ENCODE peak calls at places on chromosomes 12 and 14, in four cellular contexts. F is H7, U is GM06990, B is pancreas. O is an unnamed sample.
A peak's percentile ranks its signal among the peaks of the same experiment; 100 is the strongest.

GRCh38 chr12:11769723-11770514 is 120.4 kb downstream of the ETV6 start:
- DNase-seq in U (no peak), B (no peak), F (no peak), O (no peak)

GRCh38 chr12:70971395-70971794 is 50.9 kb upstream of the PTPRR start:
- DNase-seq in F (no peak), B (no peak), U (no peak), O (no peak)

GRCh38 chr12:65720136-65720535 is 104.1 kb upstream of the HMGA2 start:
- DNase-seq in F (no peak), U (no peak), B (no peak), O (no peak)

GRCh38 chr12:1878214-1878613 is 40.2 kb downstream of the CACNA2D4 start:
- DNase-seq in U (no peak), B (no peak), F (no peak), O (no peak)

GRCh38 chr12:122421263-122421814 is 1.1 kb downstream of the CLIP1 start:
- DNase-seq in F (no peak), B (peak; percentile 59), U (no peak), O (no peak)

GRCh38 chr14:53365516-53366130 is 212.5 kb upstream of the DDHD1 start:
- DNase-seq in U (no peak), F (no peak), B (no peak), O (no peak)

GRCh38 chr14:100222219-100223093 is 16.5 kb upstream of the YY1 start:
- DNase-seq in F (no peak), U (no peak), B (no peak), O (no peak)

GRCh38 chr12:72296389-72296788 is 24.2 kb downstream of the TRHDE start:
- DNase-seq in F (no peak), U (no peak), B (no peak), O (no peak)

GRCh38 chr14:23217032-23217431 is 20.7 kb upstream of the RNF212B start:
- DNase-seq in B (no peak), U (no peak), F (no peak), O (no peak)

GRCh38 chr12:4899361-4899760 is 10.3 kb upstream of the KCNA1 start:
- DNase-seq in U (no peak), F (peak; percentile 30), B (no peak), O (no peak)

GRCh38 chr14:21503376-21503775 is 7.8 kb downstream of the METTL3 start:
- DNase-seq in B (no peak), F (no peak), U (no peak), O (no peak)

GRCh38 chr14:73850940-73851339 is 691 bp upstream of the PTGR2 start:
- DNase-seq in F (no peak), U (no peak), B (no peak), O (no peak)

GRCh38 chr14:50928002-50928635 is 16.2 kb downstream of the PYGL start:
- DNase-seq in F (no peak), B (no peak), U (no peak), O (no peak)

GRCh38 chr14:53183071-53183470 is 29.9 kb upstream of the DDHD1 start:
- DNase-seq in B (no peak), U (no peak), F (no peak), O (no peak)

GRCh38 chr14:35404496-35405303 is at the start of gene NFKBIA:
- DNase-seq in B (peak; percentile 91), F (peak; percentile 89), U (peak; percentile 96), O (peak; percentile 92)

GRCh38 chr14:103530390-103530789 is 1.4 kb downstream of the TRMT61A start:
- DNase-seq in B (no peak), F (peak; percentile 93), U (no peak), O (no peak)

GRCh38 chr14:100537701-100538565 is 49.3 kb downstream of the BEGAIN start:
- DNase-seq in U (no peak), B (peak; percentile 17), F (peak; percentile 77), O (no peak)

GRCh38 chr14:50954811-50955372 is 10.6 kb upstream of the PYGL start:
- DNase-seq in B (no peak), U (no peak), F (peak; percentile 61), O (no peak)

GRCh38 chr12:89029961-89030360 is 322.3 kb downstream of the DUSP6 start:
- DNase-seq in B (no peak), F (no peak), U (no peak), O (no peak)

GRCh38 chr12:97267803-97268202 is 194.8 kb upstream of the RMST start:
- DNase-seq in B (no peak), U (no peak), F (peak; percentile 14), O (no peak)

GRCh38 chr12:121753844-121754264 is 39.6 kb downstream of the RHOF start:
- DNase-seq in U (no peak), B (no peak), F (no peak), O (no peak)

GRCh38 chr14:75542585-75543091 is 20.4 kb downstream of the BATF start:
- DNase-seq in U (peak; percentile 69), F (peak; percentile 63), B (peak; percentile 68), O (peak; percentile 65)

GRCh38 chr14:101781240-101782061 is 19.9 kb downstream of the PPP2R5C start:
- DNase-seq in B (no peak), F (peak; percentile 73), U (no peak), O (no peak)

GRCh38 chr12:81558031-81558430 is 201.1 kb downstream of the PPFIA2 start:
- DNase-seq in B (no peak), U (no peak), F (no peak), O (no peak)

GRCh38 chr12:67827820-67828383 is 161.3 kb upstream of the IFNG-AS1 start:
- DNase-seq in B (no peak), F (no peak), U (peak; percentile 42), O (peak; percentile 3)

GRCh38 chr14:88470542-88471440 is 84.0 kb downstream of the PTPN21 start:
- DNase-seq in F (no peak), U (no peak), B (no peak), O (no peak)

GRCh38 chr12:19577131-19577530 is 137.8 kb downstream of the AEBP2 start:
- DNase-seq in U (no peak), F (no peak), B (no peak), O (no peak)

GRCh38 chr12:83179999-83180398 is 493.3 kb downstream of the TMTC2 start:
- DNase-seq in F (no peak), B (no peak), U (no peak), O (no peak)

GRCh38 chr12:1574863-1575254 is 19.5 kb downstream of the FBXL14 start:
- DNase-seq in U (no peak), F (no peak), B (no peak), O (no peak)

GRCh38 chr12:5561843-5562242 is 129.9 kb downstream of the NTF3 start:
- DNase-seq in B (no peak), U (no peak), F (no peak), O (no peak)

GRCh38 chr12:9888665-9889273 is 7.5 kb downstream of the KLRF2 start:
- DNase-seq in B (no peak), F (no peak), U (no peak), O (no peak)

DNA sequence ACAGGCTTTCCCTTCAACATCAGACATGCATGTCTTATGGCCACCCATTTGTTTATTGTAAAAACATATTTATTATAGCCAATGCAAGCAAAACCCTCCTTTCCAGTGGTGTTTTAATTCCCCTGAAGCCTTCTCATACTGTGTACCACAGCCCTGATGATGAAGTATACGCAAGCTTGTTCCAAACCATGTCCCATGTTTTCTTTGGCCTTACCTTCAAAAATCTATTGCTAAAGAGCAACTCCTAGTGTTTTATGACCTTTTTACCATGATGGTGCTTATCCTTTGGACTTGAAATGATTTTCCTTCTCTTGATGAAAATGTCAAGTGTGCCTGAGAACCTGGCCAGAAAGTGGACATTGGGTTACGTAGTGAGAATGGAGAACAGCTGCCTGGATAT is 85.9 kb upstream of the CCDC91 start:
- DNase-seq in F (no peak), B (no peak), U (no peak), O (no peak)
- H3K4me3 ChIP-seq in F (no peak overlapping the region), B (no peak overlapping the region), U (no peak overlapping the region), O (no peak overlapping the region)

GRCh38 chr12:99768758-99769157 is 121.2 kb downstream of the GARIN6 start:
- DNase-seq in F (no peak), U (no peak), B (no peak), O (no peak)

GRCh38 chr12:99771659-99772058 is 124.1 kb downstream of the GARIN6 start:
- DNase-seq in B (no peak), F (no peak), U (no peak), O (no peak)

GRCh38 chr12:99772274-99772673 is 124.7 kb downstream of the GARIN6 start:
- DNase-seq in U (no peak), F (no peak), B (no peak), O (no peak)

GRCh38 chr12:99767809-99768208 is 120.3 kb downstream of the GARIN6 start:
- DNase-seq in U (no peak), F (no peak), B (no peak), O (no peak)

GRCh38 chr12:99769581-99769980 is 122.0 kb downstream of the GARIN6 start:
- DNase-seq in U (no peak), B (no peak), F (no peak), O (no peak)
- H3K27me3 ChIP-seq in U (no peaks in the 10 kb centered on the region), B (no peaks in the 10 kb centered on the region), F (no peaks in the 10 kb centered on the region), O (no peaks in the 10 kb centered on the region)

GRCh38 chr12:49131051-49131972 is at the start of gene TUBA1B:
- DNase-seq in B (peak; percentile 89), F (peak; percentile 99), U (peak; percentile 94), O (peak; percentile 84)

GRCh38 chr12:49131973-49132461 is 822 bp upstream of the TUBA1B start:
- DNase-seq in B (no peak), U (no peak), F (no peak), O (no peak)

GRCh38 chr12:49133590-49133989 is 2.4 kb upstream of the TUBA1B start:
- DNase-seq in B (no peak), F (no peak), U (no peak), O (no peak)

GRCh38 chr12:49130151-49131050 is 794 bp downstream of the TUBA1B start:
- DNase-seq in B (peak; percentile 93), U (peak; percentile 97), F (peak; percentile 91), O (peak; percentile 88)

DNA sequence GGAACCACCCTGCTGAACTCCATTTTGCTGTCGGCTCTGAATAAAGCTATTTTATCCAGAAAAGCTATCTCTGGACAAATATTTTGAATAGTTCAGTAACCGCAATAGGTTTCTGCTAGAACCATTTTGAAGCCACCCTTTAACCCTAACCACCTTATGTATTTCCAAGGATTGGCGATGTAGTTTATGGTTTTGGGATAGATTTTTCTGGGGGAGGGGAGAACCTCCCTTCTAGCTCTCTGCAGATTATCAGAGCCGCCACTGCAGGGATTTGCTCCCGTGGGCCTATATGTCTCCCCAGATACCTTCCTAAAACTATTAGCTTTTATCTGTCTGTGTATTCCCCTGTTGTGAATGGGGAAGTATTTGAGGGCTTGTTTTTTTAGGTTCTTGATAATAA is 1.8 kb upstream of the TUBA1B start:
- DNase-seq in B (no peak), U (no peak), F (no peak), O (no peak)
- H3K4me3 ChIP-seq in B (no peak overlapping the region), U (peak overlapping the region; percentile 61), F (no peak overlapping the region), O (no peak overlapping the region)

GRCh38 chr14:105851716-105852377 is 325.5 kb downstream of the TMEM121 start:
- DNase-seq in B (no peak), U (no peak), F (peak; percentile 37), O (no peak)
- H3K27me3 ChIP-seq in B (no peaks in the 10 kb centered on the region), U (no peaks in the 10 kb centered on the region), F (no peaks in the 10 kb centered on the region), O (no peaks in the 10 kb centered on the region)